ENCODE peak calls at places on chromosomes 3 and 15, in five cellular contexts. Q, S, V, E and Y are unnamed samples.

GRCh38 chr3:148861277-148861869 is 3.7 kb upstream of the CPA3 start:
- DNase-seq in Q (no peak), S (no peak), V (peak; percentile 40), E (no peak), Y (peak; percentile 9)

GRCh38 chr3:168094580-168094876 is 1.2 kb downstream of the GOLIM4 start:
- DNase-seq in Q (no peak), S (no peak), V (peak; percentile 79), E (no peak), Y (no peak)

GRCh38 chr3:37897763-37898162 is 36.1 kb downstream of the CTDSPL start:
- DNase-seq in Q (no peak), S (no peak), V (no peak), E (no peak), Y (no peak)

GRCh38 chr3:197722734-197723133 is 14.0 kb downstream of the RUBCN start:
- DNase-seq in Q (no peak), S (no peak), V (no peak), E (no peak), Y (no peak)

GRCh38 chr15:68511073-68511991 is 67.5 kb upstream of the CORO2B start:
- DNase-seq in Q (peak; percentile 57), S (no peak), V (no peak), E (no peak), Y (peak; percentile 86)

GRCh38 chr3:178949896-178950295 is 121.7 kb downstream of the ZMAT3 start:
- DNase-seq in Q (no peak), S (no peak), V (no peak), E (no peak), Y (no peak)

GRCh38 chr3:182709306-182709705 is 84.0 kb upstream of the ATP11B start:
- DNase-seq in Q (no peak), S (no peak), V (no peak), E (no peak), Y (no peak)

GRCh38 chr3:188049890-188050530 is 103.9 kb upstream of the LPP start:
- DNase-seq in Q (no peak), S (no peak), V (no peak), E (no peak), Y (no peak)

GRCh38 chr3:134460965-134461364 is 24.8 kb downstream of the ANAPC13 start:
- DNase-seq in Q (no peak), S (no peak), V (no peak), E (no peak), Y (peak; percentile 98)